ENCODE peak calls at places on chromosome 10, in nine cellular contexts. One of them, this sample, is unnamed.

GRCh38 chr10:80702143-80702542 is 164.4 kb downstream of the SH2D4B start:
- DNase-seq in progenitor cell of endocrine pancreas: no peak
- DNase-seq in left ventricle myocardium inferior: no peak
- DNase-seq in tibial artery: no peak
- DNase-seq in mesothelial cell of epicardium: no peak
- DNase-seq in body of pancreas: peak
- DNase-seq in spleen: no peak
- DNase-seq in astrocyte: no peak
- DNase-seq in IMR-90: no peak
- DNase-seq in this sample: no peak

GRCh38 chr10:101716891-101717659 is 22.1 kb upstream of the FBXW4 start:
- DNase-seq in left ventricle myocardium inferior: no peak
- DNase-seq in tibial artery: no peak
- DNase-seq in spleen: no peak
- DNase-seq in IMR-90: no peak
- DNase-seq in progenitor cell of endocrine pancreas: no peak
- DNase-seq in mesothelial cell of epicardium: no peak
- DNase-seq in body of pancreas: no peak
- DNase-seq in astrocyte: no peak
- DNase-seq in this sample: peak

GRCh38 chr10:17643339-17643754 is 604 bp upstream of the STAM start:
- DNase-seq in mesothelial cell of epicardium: no peak
- DNase-seq in astrocyte: peak
- DNase-seq in IMR-90: peak
- DNase-seq in left ventricle myocardium inferior: peak
- DNase-seq in progenitor cell of endocrine pancreas: peak
- DNase-seq in body of pancreas: peak
- DNase-seq in tibial artery: peak
- DNase-seq in spleen: peak
- DNase-seq in this sample: no peak

GRCh38 chr10:102645388-102645740 is 1.1 kb downstream of the TRIM8 start:
- DNase-seq in IMR-90: peak
- DNase-seq in body of pancreas: peak
- DNase-seq in astrocyte: peak
- DNase-seq in mesothelial cell of epicardium: no peak
- DNase-seq in spleen: peak
- DNase-seq in tibial artery: peak
- DNase-seq in progenitor cell of endocrine pancreas: peak
- DNase-seq in left ventricle myocardium inferior: peak
- DNase-seq in this sample: peak

GRCh38 chr10:117271427-117271826 is 30.5 kb downstream of the SLC18A2 start:
- DNase-seq in left ventricle myocardium inferior: no peak
- DNase-seq in body of pancreas: no peak
- DNase-seq in spleen: no peak
- DNase-seq in progenitor cell of endocrine pancreas: no peak
- DNase-seq in astrocyte: peak
- DNase-seq in IMR-90: peak
- DNase-seq in mesothelial cell of epicardium: no peak
- DNase-seq in tibial artery: no peak
- DNase-seq in this sample: no peak

GRCh38 chr10:8416755-8417154 is 362.3 kb downstream of the GATA3 start:
- DNase-seq in body of pancreas: no peak
- DNase-seq in progenitor cell of endocrine pancreas: no peak
- DNase-seq in IMR-90: no peak
- DNase-seq in spleen: no peak
- DNase-seq in mesothelial cell of epicardium: no peak
- DNase-seq in left ventricle myocardium inferior: no peak
- DNase-seq in astrocyte: no peak
- DNase-seq in tibial artery: no peak
- DNase-seq in this sample: peak

GRCh38 chr10:126277177-126277576 is 111.1 kb downstream of the ADAM12 start:
- DNase-seq in body of pancreas: no peak
- DNase-seq in tibial artery: no peak
- DNase-seq in mesothelial cell of epicardium: no peak
- DNase-seq in progenitor cell of endocrine pancreas: no peak
- DNase-seq in IMR-90: no peak
- DNase-seq in spleen: no peak
- DNase-seq in left ventricle myocardium inferior: no peak
- DNase-seq in astrocyte: no peak
- DNase-seq in this sample: no peak

GRCh38 chr10:70495691-70496261 is 17.2 kb downstream of the PALD1 start:
- DNase-seq in spleen: no peak
- DNase-seq in mesothelial cell of epicardium: no peak
- DNase-seq in astrocyte: no peak
- DNase-seq in progenitor cell of endocrine pancreas: no peak
- DNase-seq in body of pancreas: no peak
- DNase-seq in IMR-90: no peak
- DNase-seq in left ventricle myocardium inferior: no peak
- DNase-seq in tibial artery: no peak
- DNase-seq in this sample: no peak

GRCh38 chr10:117002206-117002605 is 2.8 kb downstream of the SHTN1 start:
- DNase-seq in left ventricle myocardium inferior: no peak
- DNase-seq in IMR-90: no peak
- DNase-seq in spleen: no peak
- DNase-seq in mesothelial cell of epicardium: no peak
- DNase-seq in tibial artery: no peak
- DNase-seq in astrocyte: no peak
- DNase-seq in body of pancreas: no peak
- DNase-seq in progenitor cell of endocrine pancreas: no peak
- DNase-seq in this sample: no peak

GRCh38 chr10:92822060-92822634 is 26.2 kb upstream of the EXOC6 start:
- DNase-seq in progenitor cell of endocrine pancreas: no peak
- DNase-seq in mesothelial cell of epicardium: no peak
- DNase-seq in tibial artery: no peak
- DNase-seq in IMR-90: peak
- DNase-seq in body of pancreas: no peak
- DNase-seq in left ventricle myocardium inferior: no peak
- DNase-seq in spleen: no peak
- DNase-seq in astrocyte: peak
- DNase-seq in this sample: no peak

GRCh38 chr10:34189830-34190229 is 625.3 kb downstream of the PARD3 start:
- DNase-seq in left ventricle myocardium inferior: no peak
- DNase-seq in spleen: no peak
- DNase-seq in astrocyte: no peak
- DNase-seq in mesothelial cell of epicardium: no peak
- DNase-seq in progenitor cell of endocrine pancreas: no peak
- DNase-seq in body of pancreas: no peak
- DNase-seq in tibial artery: no peak
- DNase-seq in IMR-90: no peak
- DNase-seq in this sample: no peak

DNA sequence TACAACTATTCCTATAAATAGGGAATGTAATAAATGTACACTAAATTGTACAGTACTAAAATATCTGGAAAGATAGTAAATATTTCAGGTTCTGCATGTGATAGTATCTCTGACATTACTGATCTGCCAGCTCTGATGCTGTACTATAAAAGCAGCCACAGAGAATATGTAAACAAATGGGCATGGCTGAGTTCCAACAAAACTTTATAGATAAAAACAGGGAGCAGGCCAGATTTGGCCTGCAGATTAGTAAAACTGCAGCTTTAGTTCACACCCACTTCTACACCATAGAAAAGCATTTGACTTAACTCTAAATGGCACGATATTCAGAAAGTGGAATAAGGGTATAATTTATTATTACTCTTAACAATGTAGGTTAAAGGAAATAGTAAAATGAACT is 18.8 kb upstream of the TLL2 start:
- DNase-seq in astrocyte: no peak
- DNase-seq in mesothelial cell of epicardium: no peak
- DNase-seq in body of pancreas: peak
- DNase-seq in tibial artery: no peak
- DNase-seq in left ventricle myocardium inferior: no peak
- DNase-seq in IMR-90: peak
- DNase-seq in spleen: no peak
- DNase-seq in progenitor cell of endocrine pancreas: no peak
- DNase-seq in this sample: no peak
- TF ChIP-seq CTCF in astrocyte: no peak
- TF ChIP-seq CTCF in mesothelial cell of epicardium: no peak
- TF ChIP-seq CTCF in body of pancreas: no peak
- TF ChIP-seq CTCF in tibial artery: no peak
- TF ChIP-seq CTCF in left ventricle myocardium inferior: no peak
- TF ChIP-seq CTCF in IMR-90: no peak
- TF ChIP-seq CTCF in spleen: no peak
- TF ChIP-seq CTCF in progenitor cell of endocrine pancreas: no peak
- TF ChIP-seq CTCF in this sample: no peak

GRCh38 chr10:93917064-93917391 is 23.2 kb downstream of the SLC35G1 start:
- DNase-seq in spleen: no peak
- DNase-seq in tibial artery: no peak
- DNase-seq in mesothelial cell of epicardium: no peak
- DNase-seq in IMR-90: no peak
- DNase-seq in progenitor cell of endocrine pancreas: no peak
- DNase-seq in left ventricle myocardium inferior: no peak
- DNase-seq in astrocyte: no peak
- DNase-seq in body of pancreas: no peak
- DNase-seq in this sample: no peak

GRCh38 chr10:93921338-93921737 is 27.6 kb downstream of the SLC35G1 start:
- DNase-seq in mesothelial cell of epicardium: no peak
- DNase-seq in progenitor cell of endocrine pancreas: no peak
- DNase-seq in IMR-90: no peak
- DNase-seq in body of pancreas: peak
- DNase-seq in left ventricle myocardium inferior: no peak
- DNase-seq in tibial artery: no peak
- DNase-seq in spleen: no peak
- DNase-seq in astrocyte: no peak
- DNase-seq in this sample: peak

GRCh38 chr10:93915603-93916002 is 21.8 kb downstream of the SLC35G1 start:
- DNase-seq in left ventricle myocardium inferior: no peak
- DNase-seq in IMR-90: no peak
- DNase-seq in progenitor cell of endocrine pancreas: no peak
- DNase-seq in spleen: no peak
- DNase-seq in tibial artery: no peak
- DNase-seq in astrocyte: no peak
- DNase-seq in body of pancreas: no peak
- DNase-seq in mesothelial cell of epicardium: no peak
- DNase-seq in this sample: no peak

GRCh38 chr10:93916257-93917063 is 22.7 kb downstream of the SLC35G1 start:
- DNase-seq in astrocyte: peak
- DNase-seq in left ventricle myocardium inferior: no peak
- DNase-seq in tibial artery: no peak
- DNase-seq in body of pancreas: no peak
- DNase-seq in mesothelial cell of epicardium: no peak
- DNase-seq in progenitor cell of endocrine pancreas: no peak
- DNase-seq in IMR-90: peak
- DNase-seq in spleen: no peak
- DNase-seq in this sample: no peak

GRCh38 chr10:93917814-93918213 is 24.0 kb downstream of the SLC35G1 start:
- DNase-seq in astrocyte: no peak
- DNase-seq in tibial artery: no peak
- DNase-seq in progenitor cell of endocrine pancreas: no peak
- DNase-seq in mesothelial cell of epicardium: no peak
- DNase-seq in IMR-90: no peak
- DNase-seq in spleen: no peak
- DNase-seq in left ventricle myocardium inferior: no peak
- DNase-seq in body of pancreas: no peak
- DNase-seq in this sample: no peak
- TF ChIP-seq CTCF in astrocyte: no peak
- TF ChIP-seq CTCF in tibial artery: no peak
- TF ChIP-seq CTCF in progenitor cell of endocrine pancreas: no peak
- TF ChIP-seq CTCF in mesothelial cell of epicardium: no peak
- TF ChIP-seq CTCF in IMR-90: no peak
- TF ChIP-seq CTCF in spleen: no peak
- TF ChIP-seq CTCF in left ventricle myocardium inferior: no peak
- TF ChIP-seq CTCF in body of pancreas: no peak
- TF ChIP-seq CTCF in this sample: no peak

DNA sequence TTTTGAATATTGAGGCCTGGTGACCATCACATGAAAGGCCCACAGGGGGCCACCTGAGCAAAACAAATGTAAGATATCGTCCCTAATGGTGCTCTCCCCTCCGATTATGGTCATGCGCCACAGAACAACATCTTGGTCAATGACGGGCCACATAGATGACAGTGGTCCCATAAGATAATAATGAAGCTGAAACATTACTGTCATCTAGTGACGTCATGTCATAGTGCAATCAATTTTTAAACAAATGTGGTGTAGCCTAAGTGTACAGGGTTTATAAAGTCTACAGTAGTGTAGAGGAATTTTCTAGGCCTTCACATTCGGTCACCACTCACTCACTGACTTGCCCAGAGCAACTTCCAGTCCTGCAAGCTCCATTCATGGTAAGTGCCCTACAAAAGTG is 36.8 kb downstream of the JCAD start:
- DNase-seq in body of pancreas: no peak
- DNase-seq in mesothelial cell of epicardium: no peak
- DNase-seq in astrocyte: no peak
- DNase-seq in progenitor cell of endocrine pancreas: no peak
- DNase-seq in IMR-90: no peak
- DNase-seq in tibial artery: no peak
- DNase-seq in spleen: no peak
- DNase-seq in left ventricle myocardium inferior: no peak
- DNase-seq in this sample: no peak
- TF ChIP-seq CTCF in body of pancreas: no peak
- TF ChIP-seq CTCF in mesothelial cell of epicardium: no peak
- TF ChIP-seq CTCF in astrocyte: no peak
- TF ChIP-seq CTCF in progenitor cell of endocrine pancreas: no peak
- TF ChIP-seq CTCF in IMR-90: no peak
- TF ChIP-seq CTCF in tibial artery: no peak
- TF ChIP-seq CTCF in spleen: no peak
- TF ChIP-seq CTCF in left ventricle myocardium inferior: peak
- TF ChIP-seq CTCF in this sample: no peak

GRCh38 chr10:48884337-48885045 is 55.1 kb downstream of the LRRC18 start:
- DNase-seq in spleen: no peak
- DNase-seq in body of pancreas: no peak
- DNase-seq in astrocyte: no peak
- DNase-seq in progenitor cell of endocrine pancreas: no peak
- DNase-seq in mesothelial cell of epicardium: no peak
- DNase-seq in tibial artery: no peak
- DNase-seq in IMR-90: no peak
- DNase-seq in left ventricle myocardium inferior: no peak
- DNase-seq in this sample: no peak

GRCh38 chr10:48881937-48882336 is 57.7 kb downstream of the LRRC18 start:
- DNase-seq in spleen: no peak
- DNase-seq in IMR-90: no peak
- DNase-seq in tibial artery: no peak
- DNase-seq in mesothelial cell of epicardium: no peak
- DNase-seq in progenitor cell of endocrine pancreas: no peak
- DNase-seq in left ventricle myocardium inferior: no peak
- DNase-seq in astrocyte: no peak
- DNase-seq in body of pancreas: no peak
- DNase-seq in this sample: no peak

GRCh38 chr10:48887982-48888381 is 51.7 kb downstream of the LRRC18 start:
- DNase-seq in progenitor cell of endocrine pancreas: no peak
- DNase-seq in mesothelial cell of epicardium: no peak
- DNase-seq in astrocyte: no peak
- DNase-seq in tibial artery: no peak
- DNase-seq in IMR-90: no peak
- DNase-seq in spleen: no peak
- DNase-seq in body of pancreas: no peak
- DNase-seq in left ventricle myocardium inferior: no peak
- DNase-seq in this sample: no peak

GRCh38 chr10:48882881-48883280 is 56.8 kb downstream of the LRRC18 start:
- DNase-seq in astrocyte: no peak
- DNase-seq in spleen: no peak
- DNase-seq in tibial artery: no peak
- DNase-seq in progenitor cell of endocrine pancreas: no peak
- DNase-seq in IMR-90: no peak
- DNase-seq in mesothelial cell of epicardium: no peak
- DNase-seq in body of pancreas: no peak
- DNase-seq in left ventricle myocardium inferior: no peak
- DNase-seq in this sample: no peak

DNA sequence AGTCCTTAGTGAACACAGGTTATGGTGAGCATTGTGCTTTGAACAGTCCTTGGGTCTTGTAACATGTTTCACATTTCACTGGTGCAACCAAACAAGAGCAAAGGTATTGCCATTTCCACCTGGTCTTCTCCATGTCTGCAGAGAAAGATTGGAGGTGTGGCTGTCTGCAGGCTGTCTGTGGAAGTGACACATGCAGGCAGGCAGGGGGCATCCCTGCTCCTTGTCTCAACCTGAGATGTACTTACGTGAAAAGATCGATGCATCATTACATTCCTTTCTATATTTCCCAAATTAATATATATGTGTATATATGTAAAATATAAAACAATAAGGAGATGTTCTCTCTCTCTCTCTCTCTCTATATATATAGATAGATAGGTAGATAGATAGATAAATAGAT is 54.3 kb downstream of the LRRC18 start:
- DNase-seq in astrocyte: no peak
- DNase-seq in spleen: no peak
- DNase-seq in body of pancreas: no peak
- DNase-seq in tibial artery: no peak
- DNase-seq in IMR-90: no peak
- DNase-seq in mesothelial cell of epicardium: no peak
- DNase-seq in left ventricle myocardium inferior: no peak
- DNase-seq in progenitor cell of endocrine pancreas: no peak
- DNase-seq in this sample: peak
- TF ChIP-seq CTCF in astrocyte: no peak
- TF ChIP-seq CTCF in spleen: no peak
- TF ChIP-seq CTCF in body of pancreas: no peak
- TF ChIP-seq CTCF in tibial artery: no peak
- TF ChIP-seq CTCF in IMR-90: peak
- TF ChIP-seq CTCF in mesothelial cell of epicardium: no peak
- TF ChIP-seq CTCF in left ventricle myocardium inferior: peak
- TF ChIP-seq CTCF in progenitor cell of endocrine pancreas: peak
- TF ChIP-seq CTCF in this sample: no peak